ENCODE peak calls at places on chromosome 11, in seven cellular contexts. H is NCI-H2029, T is AG09319, F is HuH-7.5, Z is colonic mucosa, K is brain microvascular endothelial cell, U is fibroblast of the conjunctiva. L is an unnamed sample.

GRCh38 chr11:69598147-69598546 is 42.8 kb upstream of the CCND1 start:
- DNase-seq in H (no peak), T (no peak), F (no peak), Z (no peak), K (no peak), U (no peak), L (no peak)

GRCh38 chr11:61963016-61963281 is 4.5 kb downstream of the FTH1 start:
- DNase-seq in H (no peak), T (no peak), F (no peak), Z (no peak), K (no peak), U (peak; percentile 71), L (no peak)

GRCh38 chr11:4683020-4683419 is 14.6 kb downstream of the OR51E2 start:
- DNase-seq in H (no peak), T (no peak), F (no peak), Z (no peak), K (no peak), U (no peak), L (no peak)

GRCh38 chr11:112810951-112811350 is 150.3 kb upstream of the NCAM1 start:
- DNase-seq in H (no peak), T (no peak), F (no peak), Z (no peak), K (no peak), U (no peak), L (no peak)

GRCh38 chr11:63573881-63574855 is 11.0 kb upstream of the PLAAT2 start:
- DNase-seq in H (peak; percentile 90), T (peak; percentile 48), F (no peak), Z (peak; percentile 84), K (peak; percentile 87), U (peak; percentile 61), L (no peak)

GRCh38 chr11:9053631-9054030 is 37.8 kb downstream of the SCUBE2 start:
- DNase-seq in H (no peak), T (no peak), F (no peak), Z (no peak), K (peak; percentile 29), U (no peak), L (no peak)

GRCh38 chr11:68872216-68873003 is 30.7 kb upstream of the CPT1A start:
- DNase-seq in H (no peak), T (no peak), F (no peak), Z (no peak), K (peak; percentile 43), U (no peak), L (no peak)

GRCh38 chr11:23206736-23207336 is 346.6 kb upstream of the CCDC179 start:
- DNase-seq in H (no peak), T (no peak), F (no peak), Z (no peak), K (peak; percentile 1), U (no peak), L (no peak)

GRCh38 chr11:73141031-73141308 is 1.1 kb downstream of the FCHSD2 start:
- DNase-seq in H (no peak), T (no peak), F (no peak), Z (peak; percentile 47), K (no peak), U (no peak), L (peak; percentile 21)

GRCh38 chr11:124069429-124070401 is 28.6 kb upstream of the OR10G7 start:
- DNase-seq in H (peak; percentile 2), T (peak; percentile 11), F (no peak), Z (peak; percentile 59), K (peak; percentile 34), U (peak; percentile 28), L (peak; percentile 46)